ENCODE peak calls at places on chromosomes 3 and 15, in nine cellular contexts. O, J, R, X, B, L, V, Y and T are unnamed samples.

GRCh38 chr3:125150525-125151436 is 61.8 kb downstream of the SLC12A8 start:
- ATAC-seq in O (peak; percentile 47), R (no peak), X (peak; percentile 78), J (peak; percentile 46), L (peak; percentile 36), V (peak; percentile 52), Y (peak; percentile 74), B (peak; percentile 82), T (no peak)

GRCh38 chr15:41161736-41162135 is 45.7 kb upstream of the INO80 start:
- ATAC-seq in Y (no peak), L (no peak), R (no peak), V (no peak), J (no peak), X (no peak), O (no peak), B (no peak), T (no peak)

GRCh38 chr15:56838085-56838484 is 80.4 kb upstream of the TCF12 start:
- ATAC-seq in L (no peak), V (no peak), R (no peak), X (no peak), O (no peak), J (no peak), Y (no peak), B (no peak), T (no peak)

GRCh38 chr3:110413807-110414748 is 657.5 kb upstream of the NECTIN3 start:
- ATAC-seq in X (no peak), J (peak; percentile 62), R (no peak), V (no peak), Y (no peak), L (no peak), O (no peak), B (no peak), T (peak; percentile 57)

GRCh38 chr3:175737646-175738572 is 878.8 kb downstream of the NAALADL2 start:
- ATAC-seq in Y (no peak), O (no peak), R (no peak), B (no peak), X (no peak), V (no peak), J (no peak), L (no peak), T (no peak)

GRCh38 chr3:64977308-64978100 is 289.7 kb upstream of the ADAMTS9 start:
- ATAC-seq in R (peak; percentile 59), Y (no peak), L (no peak), O (peak; percentile 17), V (peak; percentile 84), X (no peak), J (no peak), B (no peak), T (no peak)

GRCh38 chr15:40103864-40104271 is 4.8 kb downstream of the BMF start:
- ATAC-seq in J (no peak), V (no peak), L (no peak), R (no peak), X (no peak), Y (no peak), B (no peak), O (peak; percentile 2), T (no peak)

GRCh38 chr15:82891025-82891390 is 61.5 kb downstream of the HOMER2 start:
- ATAC-seq in J (no peak), Y (no peak), B (no peak), L (no peak), X (no peak), V (peak; percentile 50), R (no peak), O (no peak), T (no peak)

GRCh38 chr15:85482896-85483295 is 102.5 kb downstream of the AKAP13 start:
- ATAC-seq in O (peak; percentile 68), X (peak; percentile 75), R (no peak), V (peak; percentile 33), Y (peak; percentile 54), L (peak; percentile 31), J (peak; percentile 89), B (no peak), T (peak; percentile 78)

GRCh38 chr3:177836671-177837070 is 639.4 kb upstream of the TBL1XR1 start:
- ATAC-seq in Y (no peak), X (peak; percentile 43), J (peak; percentile 45), V (peak; percentile 74), B (no peak), L (peak; percentile 50), O (peak; percentile 57), R (no peak), T (peak; percentile 66)

DNA sequence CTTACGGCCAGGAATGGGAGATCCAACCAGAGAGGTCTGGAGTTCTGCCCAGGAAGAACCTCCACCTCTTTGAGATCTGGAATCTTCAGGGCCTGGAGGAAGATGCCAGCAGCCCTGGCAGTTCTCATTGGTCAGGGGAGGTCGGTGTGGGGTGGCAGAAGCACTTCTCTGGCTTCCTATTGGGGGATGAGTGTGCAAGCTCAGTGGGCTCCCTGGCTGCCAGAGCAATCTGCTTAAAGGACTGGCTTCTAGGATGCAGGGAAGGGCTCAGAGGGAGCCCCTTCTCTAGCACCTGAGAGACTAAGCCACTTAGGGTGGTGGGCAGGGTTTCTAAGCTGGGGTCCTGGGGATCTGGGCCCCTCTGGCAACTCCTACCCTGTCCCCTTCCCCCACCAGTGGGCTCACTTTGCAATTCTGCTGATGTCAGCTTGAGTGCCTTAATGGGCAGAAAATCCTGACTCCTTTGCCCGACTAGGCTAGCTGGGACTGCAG is 24.4 kb downstream of the SNX33 start:
- ATAC-seq in O (no peak), Y (no peak), L (no peak), V (no peak), X (no peak), B (no peak), R (no peak), J (no peak), T (no peak)
- H3K4me3 ChIP-seq in O (no peak overlapping the region), Y (no peak overlapping the region), L (no peak overlapping the region), V (no peak overlapping the region), X (no peak overlapping the region), B (no peak overlapping the region), R (no peak overlapping the region), J (no peak overlapping the region), T (no peak overlapping the region)

GRCh38 chr15:25886498-25887140 is 23.5 kb upstream of the ATP10A start:
- ATAC-seq in B (no peak), L (no peak), R (no peak), X (peak; percentile 89), Y (no peak), O (peak; percentile 36), V (peak; percentile 71), J (peak; percentile 72), T (peak; percentile 58)

GRCh38 chr15:25890532-25890931 is 27.4 kb upstream of the ATP10A start:
- ATAC-seq in X (no peak), R (no peak), V (peak; percentile 55), L (no peak), Y (no peak), O (no peak), B (no peak), J (no peak), T (peak; percentile 67)

GRCh38 chr15:25884354-25884753 is 21.2 kb upstream of the ATP10A start:
- ATAC-seq in L (no peak), R (no peak), J (no peak), B (peak; percentile 30), O (peak; percentile 14), X (no peak), V (no peak), Y (no peak), T (no peak)

GRCh38 chr15:25891108-25891507 is 28.0 kb upstream of the ATP10A start:
- ATAC-seq in Y (no peak), L (no peak), V (no peak), R (no peak), B (no peak), O (no peak), X (peak; percentile 67), J (peak; percentile 6), T (no peak)

DNA sequence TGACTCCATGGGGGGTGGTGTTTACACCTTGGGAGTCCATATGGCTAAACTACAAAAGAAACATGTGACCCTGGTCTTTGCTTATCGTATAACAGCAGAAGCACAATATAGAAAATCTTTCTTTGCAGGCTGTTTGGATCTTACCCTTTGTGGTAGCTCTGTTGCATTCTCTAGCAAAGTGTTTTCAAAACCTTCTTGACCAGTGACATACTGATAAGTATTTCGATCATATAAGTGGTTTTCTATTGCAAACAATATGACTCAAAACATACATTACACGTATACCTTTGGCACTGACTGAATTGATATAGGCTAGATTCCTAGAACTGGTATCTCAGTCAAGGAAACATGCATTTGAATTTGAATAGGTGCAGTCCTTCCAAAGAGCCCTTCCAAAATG is 24.7 kb upstream of the ATP10A start:
- ATAC-seq in Y (no peak), X (no peak), R (no peak), J (no peak), B (no peak), O (no peak), L (no peak), V (no peak), T (no peak)
- H3K4me1 ChIP-seq in Y (no peaks in the 10 kb centered on the region), X (peaks cover 13% of the 10 kb centered on the region), R (no peaks in the 10 kb centered on the region), J (no peaks in the 10 kb centered on the region), B (no peaks in the 10 kb centered on the region), O (peaks cover 5% of the 10 kb centered on the region), L (peaks cover 9% of the 10 kb centered on the region), V (peaks cover 9% of the 10 kb centered on the region), T (peaks cover 46% of the 10 kb centered on the region)

DNA sequence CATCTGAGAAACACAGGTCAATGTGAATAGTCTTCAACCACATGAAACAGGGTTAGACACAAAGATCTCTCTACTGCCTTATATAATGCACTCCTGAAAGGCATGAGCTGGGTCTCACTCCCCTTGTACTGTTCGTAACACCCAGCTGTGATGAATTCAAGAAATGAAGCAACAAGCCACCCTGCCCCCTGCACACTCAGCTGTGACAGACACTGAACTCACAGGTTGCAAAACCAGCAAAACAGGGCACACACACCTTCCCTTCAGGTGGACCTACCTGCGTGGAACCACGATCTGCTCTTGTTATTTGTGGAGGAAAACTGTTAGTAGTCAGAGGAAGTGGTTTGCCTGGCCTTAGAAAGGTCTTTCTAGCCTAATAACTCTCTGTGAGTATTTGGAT is 64.5 kb downstream of the CERS3 start:
- ATAC-seq in X (no peak), Y (no peak), L (no peak), B (no peak), R (no peak), J (no peak), O (no peak), V (no peak), T (no peak)
- H3K27ac ChIP-seq in X (no peak overlapping the region), Y (no peak overlapping the region), L (no peak overlapping the region), B (no peak overlapping the region), R (no peak overlapping the region), J (no peak overlapping the region), O (no peak overlapping the region), V (no peak overlapping the region), T (no peak overlapping the region)

GRCh38 chr3:39180546-39181346 is 11.6 kb downstream of the XIRP1 start:
- ATAC-seq in J (peak; percentile 91), R (peak; percentile 79), V (peak; percentile 82), Y (peak; percentile 94), O (peak; percentile 83), B (peak; percentile 85), L (peak; percentile 86), X (peak; percentile 87), T (peak; percentile 90)

GRCh38 chr3:39183231-39184080 is 8.9 kb downstream of the XIRP1 start:
- ATAC-seq in V (no peak), J (no peak), R (no peak), O (no peak), Y (no peak), L (no peak), X (no peak), B (no peak), T (no peak)

GRCh38 chr3:39180183-39180545 is 12.2 kb downstream of the XIRP1 start:
- ATAC-seq in X (no peak), B (no peak), Y (no peak), O (no peak), J (no peak), V (no peak), R (no peak), L (no peak), T (no peak)

GRCh38 chr3:39184081-39184967 is 8.1 kb downstream of the XIRP1 start:
- ATAC-seq in B (no peak), X (no peak), J (no peak), O (no peak), V (no peak), L (no peak), Y (no peak), R (no peak), T (no peak)

GRCh38 chr3:39181408-39182335 is 10.7 kb downstream of the XIRP1 start:
- ATAC-seq in L (no peak), R (no peak), Y (no peak), J (no peak), B (no peak), V (peak; percentile 0), O (no peak), X (no peak), T (no peak)
- H3K4me3 ChIP-seq in L (no peak overlapping the region), R (no peak overlapping the region), Y (peak overlapping the region; percentile 74), J (no peak overlapping the region), B (peak overlapping the region; percentile 41), V (peak overlapping the region; percentile 54), O (peak overlapping the region; percentile 39), X (peak overlapping the region; percentile 34), T (peak overlapping the region; percentile 45)